ENCODE peak calls at places on chromosomes 11 and 22, in five cellular contexts. P, Q, C, L and U are unnamed samples.

GRCh38 chr11:92332986-92333385 is 108.4 kb downstream of the FAT3 start:
- DNase-seq in Q (peak), L (no peak), P (no peak), C (no peak), U (peak)

GRCh38 chr22:38513063-38513462 is 7.0 kb upstream of the DDX17 start:
- DNase-seq in Q (no peak), C (no peak), P (peak), L (peak), U (no peak)

GRCh38 chr22:26884921-26885320 is 227.5 kb downstream of the MIAT start:
- DNase-seq in C (no peak), Q (no peak), P (no peak), L (no peak), U (peak)

GRCh38 chr11:85109141-85109540 is 518.0 kb downstream of the DLG2 start:
- DNase-seq in P (no peak), C (no peak), Q (no peak), L (no peak), U (no peak)

GRCh38 chr11:101470881-101471535 is 112.8 kb downstream of the TRPC6 start:
- DNase-seq in Q (no peak), P (peak), L (no peak), C (no peak), U (no peak)

GRCh38 chr11:60175860-60176275 is 7.0 kb downstream of the MS4A6A start:
- DNase-seq in Q (no peak), L (no peak), P (no peak), C (no peak), U (no peak)

GRCh38 chr11:112564228-112564955 is 303.7 kb upstream of the PLET1 start:
- DNase-seq in P (peak), L (no peak), C (no peak), Q (peak), U (no peak)

GRCh38 chr11:5115339-5115738 is 22.8 kb downstream of the OR52A5 start:
- DNase-seq in Q (no peak), C (no peak), L (no peak), P (no peak), U (no peak)

GRCh38 chr22:37162221-37163095 is 12.7 kb upstream of the IL2RB start:
- DNase-seq in P (no peak), L (peak), Q (peak), C (no peak), U (no peak)

GRCh38 chr22:24327827-24328226 is 57.2 kb downstream of the SPECC1L start:
- DNase-seq in Q (no peak), L (no peak), P (no peak), C (no peak), U (no peak)

GRCh38 chr11:119195680-119196079 is 10.4 kb downstream of the NHERF4 start:
- DNase-seq in C (no peak), Q (peak), P (peak), L (no peak), U (no peak)

GRCh38 chr11:79060534-79060933 is 380.3 kb downstream of the TENM4 start:
- DNase-seq in C (no peak), P (peak), L (no peak), Q (no peak), U (no peak)

GRCh38 chr11:68505596-68505995 is 45.0 kb downstream of the PPP6R3 start:
- DNase-seq in P (no peak), C (no peak), Q (peak), L (no peak), U (no peak)

GRCh38 chr22:50102946-50103345 is 13.1 kb downstream of the MOV10L1 start:
- DNase-seq in L (no peak), C (no peak), P (peak), Q (no peak), U (no peak)

GRCh38 chr22:39994046-39994565 is 648 bp upstream of the FAM83F start:
- DNase-seq in P (no peak), L (peak), Q (no peak), C (no peak), U (no peak)

GRCh38 chr11:95087171-95087570 is 2.5 kb upstream of the ENDOD1 start:
- DNase-seq in C (no peak), P (no peak), L (no peak), Q (no peak), U (no peak)

GRCh38 chr11:45374130-45374529 is 88.0 kb upstream of the SYT13 start:
- DNase-seq in Q (no peak), L (no peak), P (no peak), C (no peak), U (no peak)

GRCh38 chr22:37166675-37167066 is 17.0 kb upstream of the IL2RB start:
- DNase-seq in C (peak), Q (peak), L (peak), P (peak), U (no peak)

GRCh38 chr11:117821431-117821830 is 3.1 kb downstream of the FXYD2 start:
- DNase-seq in L (no peak), C (no peak), Q (no peak), P (no peak), U (no peak)

GRCh38 chr11:17581036-17581731 is 34.1 kb downstream of the OTOG start:
- DNase-seq in L (no peak), P (no peak), Q (no peak), C (no peak), U (no peak)

GRCh38 chr22:22075382-22076163 is 93.0 kb upstream of the TOP3B start:
- DNase-seq in Q (no peak), P (no peak), L (no peak), C (no peak), U (no peak)

GRCh38 chr11:282630-283360 is 4.6 kb downstream of the NLRP6 start:
- DNase-seq in L (no peak), C (no peak), P (no peak), Q (no peak), U (no peak)

GRCh38 chr11:7439921-7440320 is 45.4 kb upstream of the OLFML1 start:
- DNase-seq in C (no peak), Q (no peak), L (no peak), P (no peak), U (no peak)

GRCh38 chr11:36288442-36289225 is 590 bp downstream of the COMMD9 start:
- DNase-seq in Q (no peak), L (no peak), P (no peak), C (no peak), U (no peak)

GRCh38 chr22:36934153-36934939 is 20.9 kb downstream of the CSF2RB start:
- DNase-seq in Q (no peak), P (no peak), C (no peak), L (no peak), U (no peak)

GRCh38 chr22:39985383-39986045 is 9.2 kb upstream of the FAM83F start:
- DNase-seq in L (no peak), P (no peak), Q (no peak), C (no peak), U (no peak)

GRCh38 chr11:34639545-34639944 is 18.7 kb downstream of the EHF start:
- DNase-seq in Q (no peak), C (no peak), L (no peak), P (peak), U (no peak)

GRCh38 chr22:40156001-40156516 is 21.7 kb upstream of the TNRC6B start:
- DNase-seq in Q (peak), P (peak), L (no peak), C (no peak), U (no peak)

GRCh38 chr11:26201411-26201810 is 130.5 kb upstream of the ANO3 start:
- DNase-seq in P (peak), C (no peak), Q (peak), L (no peak), U (no peak)

GRCh38 chr11:84901986-84902385 is 725.2 kb downstream of the DLG2 start:
- DNase-seq in L (no peak), P (no peak), Q (peak), C (no peak), U (peak)

GRCh38 chr22:22124374-22124773 is 120.2 kb upstream of the VPREB1 start:
- DNase-seq in C (no peak), P (no peak), Q (no peak), L (no peak), U (no peak)

GRCh38 chr11:3146612-3147256 is 18.4 kb downstream of the OSBPL5 start:
- DNase-seq in L (no peak), P (no peak), C (no peak), Q (peak), U (no peak)

DNA sequence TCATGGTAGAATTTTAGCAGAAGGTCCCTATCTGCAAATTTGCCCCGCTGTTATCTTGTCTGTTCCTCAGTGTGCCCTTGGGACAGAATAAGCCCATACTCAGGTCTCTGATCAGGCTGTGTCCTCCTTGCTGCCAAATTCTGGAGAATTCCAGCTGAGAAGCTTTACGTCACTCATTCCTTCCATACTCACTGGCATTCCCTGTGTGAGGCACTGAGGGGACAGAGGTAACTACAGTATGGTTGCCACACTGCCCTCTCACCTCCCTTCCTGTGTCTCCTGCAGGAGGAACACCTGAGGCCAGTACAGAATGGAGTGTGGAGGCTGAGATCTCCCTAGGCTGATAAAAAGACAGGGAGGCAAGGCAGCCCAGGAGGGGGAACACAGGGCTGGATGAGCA is 31.5 kb downstream of the SHISA8 start:
- DNase-seq in L (no peak), C (no peak), P (no peak), Q (no peak), U (no peak)
- H3K4me3 ChIP-seq in L (no peak), C (no peak), P (no peak), Q (no peak), U (no peak)

DNA sequence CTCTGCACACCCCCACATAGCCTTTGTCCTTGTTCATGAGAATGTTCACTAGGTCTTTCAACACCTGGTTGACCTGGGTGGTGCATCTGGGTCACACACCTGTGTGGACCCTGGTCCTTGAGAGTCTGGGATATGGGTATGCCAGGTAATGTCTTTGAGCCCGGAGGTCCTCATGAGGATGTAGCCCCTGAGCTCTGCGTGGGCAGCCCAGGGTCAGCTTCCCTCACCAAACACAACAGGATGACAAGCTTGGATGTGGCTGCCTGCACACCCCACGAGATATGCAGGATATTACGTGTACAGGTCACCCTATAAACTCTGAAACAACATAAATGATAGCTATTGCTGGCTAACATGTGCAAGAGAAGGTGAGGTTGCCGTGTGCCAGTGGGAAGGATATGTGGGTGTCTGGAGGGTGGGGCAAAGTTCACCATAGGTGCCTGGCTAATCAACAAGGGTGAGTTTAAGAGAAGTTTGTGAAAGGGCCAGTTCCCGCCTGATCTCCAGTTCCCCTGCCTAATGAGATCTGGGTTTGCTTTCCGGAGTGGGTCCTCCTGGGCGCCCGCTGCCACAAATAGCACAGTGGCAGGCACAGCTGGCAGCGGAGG is 1.3 kb upstream of the PPARA start:
- DNase-seq in P (no peak), Q (no peak), L (no peak), C (no peak), U (no peak)
- H3K4me3 ChIP-seq in P (peak), Q (peak), L (peak), C (peak), U (peak)

GRCh38 chr11:76237041-76237649 is 30.8 kb upstream of the WNT11 start:
- DNase-seq in C (no peak), Q (no peak), P (no peak), L (no peak), U (peak)
- H3K4me3 ChIP-seq in C (no peak), Q (no peak), P (peak), L (no peak), U (no peak)

DNA sequence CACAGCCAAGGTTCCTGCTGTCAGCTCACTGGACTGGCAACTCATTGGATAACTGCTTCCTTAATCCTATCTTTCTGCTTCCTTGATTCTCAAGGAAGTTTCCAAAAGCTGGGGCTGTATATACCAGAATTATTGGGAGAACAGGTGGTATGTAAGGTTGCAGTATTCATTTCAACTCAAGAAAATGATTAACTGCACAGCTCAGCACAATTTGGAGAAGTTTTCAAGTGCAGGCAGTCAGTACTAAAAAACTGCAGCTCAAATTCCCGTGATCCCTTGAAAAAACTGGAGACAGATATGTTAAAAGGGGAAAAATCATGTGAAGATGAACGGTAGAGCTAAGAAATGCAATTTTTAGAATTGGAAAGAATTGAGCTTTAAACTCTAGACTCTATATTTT is 44.4 kb downstream of the GRM5 start:
- DNase-seq in P (no peak), Q (no peak), C (no peak), L (no peak), U (no peak)
- H3K4me3 ChIP-seq in P (no peak), Q (no peak), C (no peak), L (no peak), U (no peak)

GRCh38 chr11:66003291-66003690 is 988 bp downstream of the BANF1 start:
- DNase-seq in Q (no peak), C (no peak), P (no peak), L (no peak), U (no peak)
- H3K4me3 ChIP-seq in Q (peak), C (peak), P (peak), L (peak), U (peak)